ENCODE peak calls at places on chromosome 12, in eight cellular contexts. X is heart right ventricle, Z is esophagus squamous epithelium, L is psoas muscle, M is WTC11, E is AG04450, T is pancreas, I is brain microvascular endothelial cell. V is an unnamed sample.

GRCh38 chr12:31034372-31034771 is 39.3 kb upstream of the DDX11 start:
- DNase-seq in X (no peak), Z (no peak), L (no peak), M (no peak), E (no peak), T (no peak), I (no peak), V (no peak)

GRCh38 chr12:93111791-93112208 is 182.7 kb upstream of the EEA1 start:
- DNase-seq in X (no peak), Z (no peak), L (no peak), M (no peak), E (no peak), T (no peak), I (no peak), V (no peak)

GRCh38 chr12:15831315-15831993 is 42.3 kb upstream of the EPS8 start:
- DNase-seq in X (no peak), Z (no peak), L (no peak), M (no peak), E (no peak), T (no peak), I (no peak), V (no peak)

GRCh38 chr12:1044697-1045096 is 53.7 kb downstream of the ERC1 start:
- DNase-seq in X (no peak), Z (no peak), L (no peak), M (no peak), E (peak), T (no peak), I (no peak), V (no peak)

GRCh38 chr12:88924162-88924561 is 343.9 kb upstream of the KITLG start:
- DNase-seq in X (no peak), Z (no peak), L (no peak), M (no peak), E (no peak), T (no peak), I (no peak), V (no peak)

GRCh38 chr12:121578230-121579189 is 2.3 kb downstream of the KDM2B start:
- DNase-seq in X (peak), Z (no peak), L (peak), M (peak), E (no peak), T (no peak), I (no peak), V (no peak)

GRCh38 chr12:1932264-1932777 is 13.9 kb upstream of the CACNA2D4 start:
- DNase-seq in X (peak), Z (no peak), L (no peak), M (no peak), E (no peak), T (no peak), I (no peak), V (no peak)

GRCh38 chr12:101207086-101207780 is 2.8 kb downstream of the SLC5A8 start:
- DNase-seq in X (no peak), Z (no peak), L (no peak), M (no peak), E (no peak), T (no peak), I (no peak), V (no peak)

GRCh38 chr12:66695130-66695529 is 16.3 kb upstream of the GRIP1 start:
- DNase-seq in X (no peak), Z (no peak), L (no peak), M (no peak), E (no peak), T (peak), I (no peak), V (no peak)

GRCh38 chr12:32981139-32981538 is 84.6 kb upstream of the PKP2 start:
- DNase-seq in X (no peak), Z (no peak), L (no peak), M (no peak), E (no peak), T (no peak), I (no peak), V (no peak)

GRCh38 chr12:24306001-24306400 is 356.5 kb upstream of the SOX5 start:
- DNase-seq in X (no peak), Z (no peak), L (no peak), M (no peak), E (no peak), T (no peak), I (no peak), V (no peak)

GRCh38 chr12:28506271-28506670 is 316.0 kb downstream of the CCDC91 start:
- DNase-seq in X (no peak), Z (no peak), L (no peak), M (no peak), E (no peak), T (no peak), I (no peak), V (no peak)

GRCh38 chr12:12153596-12153995 is 82.9 kb downstream of the BCL2L14 start:
- DNase-seq in X (no peak), Z (no peak), L (no peak), M (no peak), E (no peak), T (no peak), I (no peak), V (no peak)

GRCh38 chr12:14902465-14902864 is 16.8 kb upstream of the MGP start:
- DNase-seq in X (no peak), Z (no peak), L (no peak), M (no peak), E (no peak), T (no peak), I (no peak), V (no peak)

GRCh38 chr12:122839907-122840554 is 4.8 kb downstream of the HIP1R start:
- DNase-seq in X (no peak), Z (no peak), L (no peak), M (no peak), E (no peak), T (no peak), I (no peak), V (no peak)

GRCh38 chr12:105274571-105274970 is 38.6 kb upstream of the APPL2 start:
- DNase-seq in X (no peak), Z (no peak), L (no peak), M (no peak), E (no peak), T (no peak), I (no peak), V (no peak)

GRCh38 chr12:104653730-104654328 is 197.1 kb downstream of the CHST11 start:
- DNase-seq in X (no peak), Z (no peak), L (no peak), M (peak), E (no peak), T (no peak), I (no peak), V (no peak)

GRCh38 chr12:111268738-111269572 is 99.9 kb downstream of the PHETA1 start:
- DNase-seq in X (no peak), Z (no peak), L (no peak), M (peak), E (no peak), T (no peak), I (no peak), V (no peak)

GRCh38 chr12:16220120-16220519 is 57.4 kb downstream of the SLC15A5 start:
- DNase-seq in X (no peak), Z (no peak), L (no peak), M (no peak), E (no peak), T (no peak), I (no peak), V (no peak)

GRCh38 chr12:71846322-71846940 is 6.9 kb downstream of the TBC1D15 start:
- DNase-seq in X (no peak), Z (no peak), L (no peak), M (no peak), E (no peak), T (no peak), I (peak), V (no peak)

GRCh38 chr12:51357374-51358047 is 11.0 kb upstream of the CELA1 start:
- DNase-seq in X (no peak), Z (no peak), L (no peak), M (no peak), E (no peak), T (no peak), I (no peak), V (no peak)

GRCh38 chr12:104219908-104220404 is 4.4 kb downstream of the TXNRD1 start:
- DNase-seq in X (no peak), Z (no peak), L (no peak), M (no peak), E (no peak), T (peak), I (peak), V (peak)

GRCh38 chr12:57718641-57719528 is 19.7 kb downstream of the AGAP2 start:
- DNase-seq in X (no peak), Z (no peak), L (no peak), M (no peak), E (no peak), T (no peak), I (no peak), V (no peak)

GRCh38 chr12:38785376-38785775 is 120.0 kb downstream of the CPNE8 start:
- DNase-seq in X (no peak), Z (no peak), L (no peak), M (no peak), E (no peak), T (no peak), I (no peak), V (no peak)

GRCh38 chr12:95435355-95435754 is 38.6 kb upstream of the METAP2 start:
- DNase-seq in X (no peak), Z (no peak), L (no peak), M (no peak), E (no peak), T (no peak), I (no peak), V (no peak)

GRCh38 chr12:570949-571794 is 92.1 kb downstream of the NINJ2 start:
- DNase-seq in X (peak), Z (no peak), L (peak), M (peak), E (peak), T (peak), I (no peak), V (peak)

GRCh38 chr12:28024231-28024995 is 51.9 kb upstream of the PTHLH start:
- DNase-seq in X (no peak), Z (no peak), L (no peak), M (no peak), E (peak), T (no peak), I (peak), V (no peak)

GRCh38 chr12:12599750-12600643 is 11.7 kb upstream of the CREBL2 start:
- DNase-seq in X (no peak), Z (no peak), L (no peak), M (no peak), E (no peak), T (no peak), I (no peak), V (no peak)

GRCh38 chr12:102806110-102806509 is 110.9 kb downstream of the PAH start:
- DNase-seq in X (no peak), Z (no peak), L (no peak), M (no peak), E (no peak), T (no peak), I (no peak), V (no peak)

GRCh38 chr12:130041983-130042812 is 120.1 kb upstream of the FZD10 start:
- DNase-seq in X (peak), Z (no peak), L (peak), M (peak), E (no peak), T (peak), I (peak), V (no peak)

GRCh38 chr12:22039361-22039760 is 6.7 kb upstream of the CMAS start:
- DNase-seq in X (no peak), Z (no peak), L (no peak), M (no peak), E (no peak), T (no peak), I (no peak), V (no peak)

GRCh38 chr12:118189761-118190181 is 53.8 kb downstream of the PEBP1 start:
- DNase-seq in X (peak), Z (no peak), L (no peak), M (peak), E (peak), T (peak), I (peak), V (no peak)

GRCh38 chr12:94676922-94677321 is 26.6 kb upstream of the TMCC3 start:
- DNase-seq in X (no peak), Z (no peak), L (no peak), M (no peak), E (no peak), T (no peak), I (no peak), V (no peak)

DNA sequence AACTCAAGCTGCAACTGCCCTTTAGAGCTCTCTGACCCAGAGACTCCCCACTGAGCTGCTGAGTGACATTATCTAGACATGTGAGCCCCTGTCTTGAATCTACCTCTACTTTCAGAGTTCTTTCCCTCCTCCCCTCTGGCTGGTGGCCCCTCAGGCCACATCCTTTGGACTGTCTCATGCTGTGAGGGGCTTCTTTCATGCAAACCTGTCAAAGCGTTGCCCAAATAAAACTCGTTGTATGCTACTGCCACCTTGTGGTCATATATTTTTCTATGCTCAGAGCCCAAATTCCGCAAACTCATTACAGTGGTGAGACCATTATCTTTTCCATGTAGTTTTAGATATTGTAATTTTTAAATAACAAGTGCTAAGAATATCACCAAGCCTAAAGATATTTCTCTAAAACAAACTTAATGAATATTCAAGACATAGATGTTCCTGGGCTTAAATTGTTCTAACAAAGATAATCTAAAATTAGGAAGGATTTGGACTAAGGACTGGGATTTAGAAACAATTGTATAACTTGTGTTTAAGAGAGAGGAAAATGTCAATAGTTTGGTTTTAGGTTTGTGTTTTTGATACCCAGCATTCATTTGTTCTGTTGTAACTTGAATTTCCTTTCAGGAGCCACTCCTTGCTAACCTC is 338.0 kb downstream of the AACS start:
- DNase-seq in X (no peak), Z (no peak), L (no peak), M (peak), E (no peak), T (no peak), I (peak), V (no peak)
- TF ChIP-seq CTCF in X (peak), Z (peak), L (peak), M (peak), E (peak), T (peak), I (peak), V (peak)

GRCh38 chr12:68665016-68665569 is 21.7 kb upstream of the NUP107 start:
- DNase-seq in X (no peak), Z (no peak), L (no peak), M (no peak), E (no peak), T (no peak), I (no peak), V (no peak)
- TF ChIP-seq CTCF in X (peak), Z (no peak), L (peak), M (no peak), E (no peak), T (no peak), I (no peak), V (peak)

DNA sequence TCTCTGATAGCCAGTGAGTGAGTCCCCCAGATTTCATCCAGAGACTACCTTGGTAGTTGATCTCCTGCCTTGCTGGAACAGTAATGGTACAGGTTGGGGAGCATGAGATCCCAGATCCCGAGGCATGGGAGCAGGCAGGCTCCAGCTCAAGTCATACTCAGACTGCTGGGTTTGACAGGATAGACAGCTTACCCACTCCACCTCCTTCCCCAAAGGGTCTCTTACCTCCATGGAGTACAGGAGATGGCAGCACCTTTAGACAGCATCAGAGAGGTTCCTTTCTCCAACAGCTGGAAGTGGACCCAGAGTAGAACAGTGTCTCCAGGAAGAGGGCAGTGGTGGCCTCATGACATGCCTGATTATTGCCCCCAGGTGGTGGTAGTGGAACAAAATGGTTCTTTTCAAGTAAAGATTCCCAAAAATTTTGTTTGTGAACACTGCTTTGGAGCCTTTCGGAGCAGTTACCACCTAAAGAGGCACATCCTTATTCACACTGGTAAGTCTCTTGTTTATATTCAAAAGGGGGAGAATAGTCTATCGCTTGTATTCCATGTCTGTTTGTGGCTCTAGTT is 4.9 kb upstream of the CSAD start:
- DNase-seq in X (no peak), Z (no peak), L (no peak), M (no peak), E (no peak), T (no peak), I (no peak), V (no peak)
- TF ChIP-seq CTCF in X (no peak), Z (no peak), L (no peak), M (no peak), E (no peak), T (no peak), I (no peak), V (no peak)

GRCh38 chr12:109434556-109434955 is 42.5 kb downstream of the KCTD10 start:
- DNase-seq in X (no peak), Z (no peak), L (no peak), M (no peak), E (no peak), T (no peak), I (no peak), V (no peak)

GRCh38 chr12:109435428-109436180 is 41.5 kb downstream of the KCTD10 start:
- DNase-seq in X (no peak), Z (no peak), L (no peak), M (no peak), E (no peak), T (no peak), I (no peak), V (no peak)

GRCh38 chr12:109432431-109432830 is 44.7 kb downstream of the KCTD10 start:
- DNase-seq in X (no peak), Z (no peak), L (no peak), M (no peak), E (no peak), T (no peak), I (no peak), V (no peak)

GRCh38 chr12:109432842-109433304 is 44.2 kb downstream of the KCTD10 start:
- DNase-seq in X (peak), Z (peak), L (peak), M (peak), E (peak), T (peak), I (peak), V (peak)

DNA sequence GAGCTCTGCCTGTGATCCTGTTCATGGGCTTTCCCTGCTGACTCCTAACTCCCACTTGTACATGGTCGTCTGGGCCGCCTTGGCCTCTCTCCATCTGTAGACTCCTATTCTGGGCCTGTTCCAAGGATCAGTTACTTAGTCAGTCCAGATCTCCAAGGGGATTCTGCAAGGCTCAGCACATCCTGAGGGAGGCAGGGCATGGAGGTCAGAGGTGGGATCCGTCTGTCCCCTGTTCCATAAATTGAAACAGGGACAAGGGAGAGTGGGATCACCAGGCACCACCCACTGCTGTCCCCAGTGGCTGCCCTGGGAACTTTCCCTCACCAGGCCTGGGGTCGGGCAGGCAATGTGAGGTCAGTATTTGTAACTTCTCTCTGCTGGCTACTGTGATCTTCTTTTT is 43.5 kb downstream of the KCTD10 start:
- DNase-seq in X (peak), Z (no peak), L (peak), M (peak), E (no peak), T (no peak), I (no peak), V (no peak)
- TF ChIP-seq CTCF in X (peak), Z (peak), L (no peak), M (peak), E (peak), T (no peak), I (peak), V (peak)

GRCh38 chr12:20194171-20194570 is 174.2 kb upstream of the PDE3A start:
- DNase-seq in X (no peak), Z (no peak), L (no peak), M (peak), E (no peak), T (no peak), I (no peak), V (no peak)
- TF ChIP-seq CTCF in X (peak), Z (no peak), L (no peak), M (no peak), E (peak), T (no peak), I (peak), V (no peak)

DNA sequence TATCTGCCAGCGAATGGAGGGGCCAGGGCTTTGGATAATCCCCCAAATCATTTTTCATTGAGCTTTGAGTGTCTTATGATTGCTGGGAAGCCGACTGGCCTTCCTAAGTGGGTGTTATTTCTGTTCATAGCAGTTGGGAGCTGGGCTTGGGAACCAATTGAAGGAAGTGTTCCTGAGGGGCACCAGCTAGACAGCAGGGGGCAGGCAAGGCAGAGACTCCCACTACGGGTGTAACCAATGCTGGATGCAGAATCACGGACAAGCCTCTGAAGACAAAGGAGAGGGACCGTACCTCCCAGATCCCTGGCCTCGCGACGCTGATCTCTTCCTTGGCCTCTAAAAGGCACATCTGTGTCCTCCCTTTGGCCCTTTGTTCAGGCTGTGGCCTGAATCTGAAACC is 149.0 kb upstream of the PRMT8 start:
- DNase-seq in X (peak), Z (no peak), L (no peak), M (peak), E (no peak), T (no peak), I (peak), V (no peak)
- TF ChIP-seq CTCF in X (peak), Z (peak), L (peak), M (no peak), E (peak), T (no peak), I (peak), V (no peak)